ENCODE peak calls at places on chromosomes 5 and 9, in four cellular contexts. W is dorsolateral prefrontal cortex, S is fibroblast of lung, D is gastrocnemius medialis. E is an unnamed sample.

GRCh38 chr5:72767289-72768010 is 49.0 kb upstream of the TNPO1 start:
- DNase-seq in D (no peak), S (peak), W (no peak), E (no peak)

GRCh38 chr5:10913846-10914245 is 152.8 kb upstream of the DAP start:
- DNase-seq in S (peak), D (no peak), W (no peak), E (no peak)

GRCh38 chr9:125749287-125749935 is 2.2 kb downstream of the PBX3 start:
- DNase-seq in S (no peak), W (no peak), D (no peak), E (no peak)

GRCh38 chr5:1510631-1511030 is 13.1 kb downstream of the LPCAT1 start:
- DNase-seq in S (no peak), D (peak), W (peak), E (peak)

GRCh38 chr5:65776707-65777141 is 54.7 kb downstream of the NLN start:
- DNase-seq in D (no peak), S (no peak), W (no peak), E (no peak)

GRCh38 chr9:84823426-84824271 is 154.1 kb downstream of the NTRK2 start:
- DNase-seq in S (no peak), D (no peak), W (no peak), E (peak)

GRCh38 chr9:556199-556598 is 285.3 kb upstream of the DMRT1 start:
- DNase-seq in D (no peak), W (no peak), S (no peak), E (no peak)

GRCh38 chr5:165258188-165258855 is 1752.9 kb downstream of the MAT2B start:
- DNase-seq in W (no peak), D (no peak), S (no peak), E (no peak)

GRCh38 chr5:142756576-142756975 is 13.6 kb upstream of the ARHGAP26 start:
- DNase-seq in D (no peak), W (no peak), S (no peak), E (no peak)

GRCh38 chr5:154778534-154778933 is 23.4 kb downstream of the LARP1 start:
- DNase-seq in D (peak), W (no peak), S (peak), E (no peak)

GRCh38 chr5:156295434-156295833 is 31.5 kb upstream of the SGCD start:
- DNase-seq in W (no peak), D (no peak), S (no peak), E (no peak)

GRCh38 chr5:123776761-123777160 is 264.8 kb downstream of the CSNK1G3 start:
- DNase-seq in W (no peak), S (peak), D (no peak), E (no peak)

GRCh38 chr9:116271991-116272390 is 118.4 kb downstream of the PAPPA start:
- DNase-seq in S (no peak), D (no peak), W (no peak), E (no peak)

GRCh38 chr5:177610770-177611445 is 11.0 kb downstream of the B4GALT7 start:
- DNase-seq in D (no peak), S (no peak), W (no peak), E (no peak)

GRCh38 chr5:15993934-15994333 is 185.7 kb downstream of the MARCHF11 start:
- DNase-seq in S (peak), D (no peak), W (no peak), E (no peak)

GRCh38 chr9:126057036-126057435 is 269.6 kb upstream of the MVB12B start:
- DNase-seq in S (peak), D (no peak), W (no peak), E (no peak)

GRCh38 chr9:134617246-134617645 is 24.4 kb upstream of the COL5A1 start:
- DNase-seq in S (no peak), D (peak), W (peak), E (no peak)

GRCh38 chr9:113345165-113345564 is 4.2 kb upstream of the BSPRY start:
- DNase-seq in D (no peak), S (no peak), W (no peak), E (no peak)

GRCh38 chr9:134399435-134400056 is 73.3 kb downstream of the RXRA start:
- DNase-seq in S (peak), W (no peak), D (no peak), E (no peak)

GRCh38 chr5:163293836-163294235 is 143.6 kb upstream of the CCNG1 start:
- DNase-seq in D (no peak), W (no peak), S (no peak), E (no peak)

GRCh38 chr5:124725622-124726258 is 20.7 kb downstream of the ZNF608 start:
- DNase-seq in S (no peak), D (no peak), W (no peak), E (no peak)

GRCh38 chr5:75460947-75461346 is 50.5 kb downstream of the CERT1 start:
- DNase-seq in D (no peak), W (no peak), S (no peak), E (no peak)

GRCh38 chr5:158049459-158049858 is 190.5 kb upstream of the CLINT1 start:
- DNase-seq in S (no peak), W (no peak), D (no peak), E (no peak)

GRCh38 chr9:1386420-1386819 is 336.3 kb downstream of the DMRT2 start:
- DNase-seq in W (no peak), S (no peak), D (no peak), E (no peak)

DNA sequence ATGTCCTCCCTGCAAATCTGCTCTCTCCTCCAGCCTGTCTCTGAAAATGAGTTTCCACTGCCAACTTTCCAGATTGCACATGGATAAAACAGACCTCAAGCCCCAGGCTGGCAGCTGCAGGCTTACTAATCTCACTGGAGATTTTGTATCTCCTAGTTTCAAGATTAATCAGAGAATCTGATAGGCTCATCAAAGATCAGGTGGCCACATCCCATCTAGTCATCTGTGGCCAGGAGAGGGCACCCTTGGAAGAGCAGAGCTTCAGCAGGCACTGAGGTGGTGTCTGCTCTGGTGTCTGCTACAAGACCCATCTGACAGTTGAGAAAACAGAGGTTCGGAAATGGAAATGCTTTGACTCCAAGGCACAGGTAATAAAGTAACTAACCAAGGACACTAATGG is 179.0 kb downstream of the MSX2 start:
- DNase-seq in W (no peak), S (no peak), D (no peak), E (no peak)
- TF ChIP-seq CTCF in W (no peak), S (no peak), D (no peak), E (no peak)

GRCh38 chr5:55903121-55903701 is 52.1 kb downstream of the IL31RA start:
- DNase-seq in D (no peak), W (no peak), S (peak), E (no peak)
- H3K27ac ChIP-seq in D (no peak), W (no peak), S (no peak), E (no peak)

DNA sequence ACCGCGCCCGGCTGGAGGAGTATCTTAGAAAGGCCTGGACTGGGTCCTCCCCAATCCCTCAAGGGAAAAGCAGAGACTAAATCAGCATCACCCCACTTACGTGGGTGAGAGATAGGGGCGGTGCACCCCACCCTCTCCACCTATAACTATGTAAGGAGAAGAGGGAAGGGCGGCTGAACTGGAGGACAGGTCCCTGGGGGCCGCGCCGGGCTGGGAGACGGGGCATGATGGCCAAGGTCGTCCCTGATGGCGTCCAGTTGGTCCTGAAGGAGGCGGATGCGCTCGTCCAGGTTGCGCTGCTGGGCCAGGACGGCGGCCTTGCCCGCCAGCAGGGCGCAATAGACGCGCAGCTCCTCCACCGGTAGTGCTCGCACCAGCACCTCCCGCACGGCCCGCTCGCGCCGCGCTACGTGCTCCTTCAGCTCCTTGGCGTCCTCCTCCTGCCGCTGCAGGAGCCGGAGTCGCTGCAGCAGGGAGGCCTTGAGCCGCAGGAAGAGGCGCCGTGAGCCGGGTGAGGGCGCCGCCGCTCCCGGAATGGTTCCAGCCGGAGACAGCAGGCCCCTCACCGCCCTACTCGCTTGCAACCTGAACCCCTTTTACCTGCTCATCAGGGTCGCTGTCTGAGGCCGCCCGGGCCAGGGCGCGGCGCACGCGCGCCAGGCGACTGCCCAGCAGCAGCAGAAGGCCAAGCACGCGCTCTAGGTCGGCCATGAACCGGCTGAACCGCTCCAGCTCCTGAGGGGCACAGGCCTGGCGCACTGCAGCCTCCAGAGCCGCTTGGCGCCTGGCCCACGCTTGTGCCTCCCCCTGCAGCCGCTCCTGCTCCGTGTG is 7.6 kb downstream of the SHROOM1 start:
- DNase-seq in W (no peak), S (peak), D (no peak), E (no peak)
- TF ChIP-seq CTCF in W (no peak), S (no peak), D (no peak), E (no peak)

DNA sequence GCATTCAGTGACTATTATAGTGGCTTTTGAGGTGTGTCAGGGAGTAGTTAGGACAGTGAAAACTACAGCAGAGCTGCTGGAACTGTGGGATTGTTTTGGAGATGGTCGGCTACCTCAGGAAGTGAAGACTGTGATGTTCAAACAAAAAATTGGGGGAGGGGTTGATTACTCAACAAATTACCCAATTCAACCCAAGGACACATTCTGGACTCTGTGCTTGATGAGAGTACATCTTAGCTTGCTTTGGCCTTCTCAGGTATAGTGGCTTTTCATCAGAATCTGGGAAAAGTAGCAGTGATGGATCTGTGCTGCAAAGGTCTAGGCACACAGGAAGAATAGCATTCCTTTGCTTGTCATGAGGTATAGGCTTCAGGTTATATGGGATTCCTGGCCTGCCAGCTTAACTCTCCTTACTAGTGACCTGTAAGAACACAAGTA is 47.0 kb downstream of the SLC44A1 start:
- DNase-seq in W (no peak), D (no peak), S (no peak), E (no peak)
- H3K27ac ChIP-seq in W (peak), D (no peak), S (no peak), E (peak)

GRCh38 chr5:168295574-168296201 is 4.2 kb downstream of the WWC1 start:
- DNase-seq in D (no peak), W (no peak), S (peak), E (no peak)
- TF ChIP-seq CTCF in D (no peak), W (no peak), S (peak), E (no peak)

DNA sequence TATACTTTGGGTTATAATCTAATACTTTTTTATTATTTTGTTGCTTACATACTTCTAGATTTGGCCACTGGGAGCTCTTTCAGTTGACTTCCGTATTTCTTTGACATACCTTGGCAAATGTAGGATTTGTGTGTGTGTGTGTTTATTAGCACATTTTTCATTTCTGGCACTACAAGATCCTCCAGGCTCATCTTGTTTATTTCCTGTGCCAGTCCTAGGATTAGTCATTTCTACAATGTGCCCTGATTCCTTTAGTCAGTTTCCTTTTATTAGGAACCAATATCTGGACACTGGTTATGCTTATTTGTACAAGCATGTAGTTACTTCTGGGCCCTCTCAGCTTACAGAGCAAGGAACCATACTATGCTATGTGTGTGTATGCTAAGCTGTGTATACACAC is 135.1 kb upstream of the CDKN2B start:
- DNase-seq in D (no peak), S (no peak), W (no peak), E (no peak)
- H3K27ac ChIP-seq in D (no peak), S (no peak), W (no peak), E (no peak)

GRCh38 chr9:88651682-88652633 is 117.0 kb downstream of the NXNL2 start:
- DNase-seq in D (peak), W (peak), S (peak), E (peak)
- TF ChIP-seq CTCF in D (no peak), W (no peak), S (peak), E (no peak)

GRCh38 chr5:132385321-132386105 is 16.0 kb downstream of the SLC22A5 start:
- DNase-seq in D (no peak), S (peak), W (no peak), E (peak)

GRCh38 chr5:132387649-132388117 is 18.2 kb downstream of the SLC22A5 start:
- DNase-seq in D (peak), W (no peak), S (peak), E (peak)

GRCh38 chr5:132389051-132389331 is 19.5 kb downstream of the SLC22A5 start:
- DNase-seq in S (no peak), D (no peak), W (no peak), E (no peak)

GRCh38 chr5:132388244-132389050 is 18.9 kb downstream of the SLC22A5 start:
- DNase-seq in S (peak), W (no peak), D (no peak), E (peak)

DNA sequence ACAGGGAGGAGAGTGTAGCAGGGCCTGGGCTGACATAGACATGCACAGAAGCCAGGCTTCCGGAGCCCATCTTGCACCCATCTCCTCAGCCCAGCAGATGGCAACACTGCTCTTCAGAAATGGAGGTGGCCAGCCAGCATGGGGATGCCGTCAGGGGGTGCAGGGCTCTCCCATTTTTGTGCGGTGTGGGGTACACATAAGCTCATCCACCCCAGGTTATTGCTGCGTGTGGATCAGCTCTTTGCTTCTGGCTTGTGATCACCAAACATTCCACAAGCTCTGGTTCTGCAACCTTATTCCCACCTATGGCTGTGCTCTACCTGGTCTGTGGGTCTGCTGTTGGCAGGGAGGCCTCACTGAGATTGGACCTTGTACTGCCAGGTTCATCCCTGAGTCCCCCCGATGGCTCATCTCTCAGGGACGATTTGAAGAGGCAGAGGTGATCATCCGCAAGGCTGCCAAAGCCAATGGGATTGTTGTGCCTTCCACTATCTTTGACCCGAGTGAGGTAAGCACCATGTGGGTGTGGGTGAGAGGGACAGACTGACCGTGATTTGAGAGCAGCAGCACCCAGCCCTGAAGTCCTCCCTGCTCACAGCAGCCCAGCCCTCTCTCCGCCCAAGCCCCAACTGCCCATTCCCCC is 17.3 kb downstream of the SLC22A5 start:
- DNase-seq in D (peak), W (peak), S (peak), E (peak)
- H3K27ac ChIP-seq in D (peak), W (peak), S (peak), E (peak)

GRCh38 chr9:27787941-27788340 is 214.7 kb upstream of the C9orf72 start:
- DNase-seq in W (no peak), D (no peak), S (no peak), E (no peak)
- TF ChIP-seq CTCF in W (no peak), D (no peak), S (no peak), E (no peak)

DNA sequence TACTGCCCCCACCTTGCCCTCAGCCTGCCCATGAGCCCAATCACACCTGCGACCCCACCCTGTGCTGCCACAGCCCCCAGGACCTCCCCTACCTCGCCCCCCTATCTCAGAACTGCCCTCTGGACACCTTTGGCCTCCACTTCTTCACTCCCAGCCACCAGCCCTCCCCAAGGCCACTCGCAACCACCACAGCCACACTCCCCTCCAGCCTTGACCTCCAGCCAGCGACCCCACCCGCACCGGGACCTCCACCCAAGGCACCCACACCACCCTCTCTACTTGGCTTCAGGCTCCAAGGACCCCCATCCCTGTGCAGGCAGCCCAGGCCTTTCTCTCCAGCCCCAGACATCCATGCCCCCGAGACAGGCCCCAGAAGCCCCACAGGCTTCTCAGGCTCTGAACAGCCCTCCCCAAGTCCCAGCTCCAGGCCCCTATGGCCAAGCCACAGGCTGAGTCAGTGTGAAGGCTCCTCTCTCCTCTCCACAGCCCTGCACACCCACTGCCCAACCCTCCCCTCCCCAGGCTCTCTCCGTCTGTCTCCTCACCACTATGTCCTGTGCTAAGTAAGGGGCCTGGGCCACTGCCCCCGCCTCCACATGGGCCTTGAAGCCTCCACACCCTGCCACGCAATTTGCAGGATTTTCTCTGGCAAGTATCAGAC is 2.0 kb downstream of the AK1 start:
- DNase-seq in D (peak), S (peak), W (no peak), E (no peak)
- H3K27ac ChIP-seq in D (peak), S (no peak), W (peak), E (peak)

E was measured in heart right ventricle.